ENCODE peak calls at places on chromosomes 12 and 14, in ten cellular contexts. X is breast epithelium; S is neural crest cell; E is CD4-positive, alpha-beta T cell; G is lower leg skin; H is HCT116; W is BE2C; C is B cell; Q is HFF-Myc; B is activated CD8-positive, alpha-beta T cell treated with anti-CD3 and anti-CD28 coated beads for 36 hours. L is an unnamed sample.

GRCh38 chr14:58865520-58866281 is 227.9 kb downstream of the DACT1 start:
- DNase-seq in X (no peak), S (no peak), E (no peak), G (no peak), H (no peak), W (no peak), C (no peak), Q (peak; percentile 81), B (no peak), L (no peak)

GRCh38 chr12:124677552-124678356 is 110.3 kb upstream of the NCOR2 start:
- DNase-seq in X (no peak), S (no peak), E (no peak), G (no peak), H (no peak), W (no peak), C (no peak), Q (no peak), B (no peak), L (no peak)

GRCh38 chr14:76929927-76930326 is 98.6 kb downstream of the IRF2BPL start:
- DNase-seq in X (no peak), S (no peak), E (peak; percentile 43), G (no peak), H (no peak), W (no peak), C (peak; percentile 50), Q (no peak), B (peak; percentile 76), L (no peak)

GRCh38 chr14:24332094-24332983 is 2.5 kb downstream of the ADCY4 start:
- DNase-seq in X (peak; percentile 77), S (peak; percentile 59), E (peak; percentile 85), G (no peak), H (no peak), W (peak; percentile 82), C (peak; percentile 91), Q (no peak), B (peak; percentile 93), L (no peak)

GRCh38 chr12:1760566-1761382 is 59.6 kb upstream of the LRTM2 start:
- DNase-seq in X (no peak), S (no peak), E (no peak), G (no peak), H (peak; percentile 68), W (no peak), C (no peak), Q (no peak), B (no peak), L (no peak)

GRCh38 chr12:65306603-65307501 is 28.4 kb downstream of the MSRB3 start:
- DNase-seq in X (no peak), S (peak; percentile 23), E (no peak), G (no peak), H (peak; percentile 91), W (peak; percentile 86), C (no peak), Q (no peak), B (peak; percentile 11), L (no peak)

GRCh38 chr14:98297567-98297966 is 974.4 kb downstream of the BCL11B start:
- DNase-seq in X (no peak), S (no peak), E (no peak), G (no peak), H (no peak), W (no peak), C (no peak), Q (no peak), B (no peak), L (no peak)

GRCh38 chr12:19014243-19014642 is 115.3 kb upstream of the PLEKHA5 start:
- DNase-seq in X (no peak), S (no peak), E (no peak), G (no peak), H (no peak), W (no peak), C (no peak), Q (no peak), B (no peak), L (no peak)

GRCh38 chr12:64273527-64274403 is 51.7 kb upstream of the KICS2 start:
- DNase-seq in X (no peak), S (peak; percentile 5), E (peak; percentile 2), G (no peak), H (peak; percentile 53), W (peak; percentile 27), C (no peak), Q (no peak), B (peak; percentile 34), L (no peak)

GRCh38 chr12:131794061-131794460 is 34.1 kb upstream of the MMP17 start:
- DNase-seq in X (no peak), S (no peak), E (no peak), G (no peak), H (no peak), W (no peak), C (no peak), Q (no peak), B (no peak), L (no peak)

GRCh38 chr14:21528381-21529348 is 2.5 kb upstream of the SALL2 start:
- DNase-seq in X (no peak), S (no peak), E (no peak), G (no peak), H (no peak), W (no peak), C (no peak), Q (no peak), B (no peak), L (no peak)

GRCh38 chr12:27548301-27549199 is 24.5 kb downstream of the PPFIBP1 start:
- DNase-seq in X (no peak), S (no peak), E (no peak), G (no peak), H (no peak), W (no peak), C (no peak), Q (no peak), B (no peak), L (no peak)

GRCh38 chr12:60101715-60102114 is 505.9 kb downstream of the SLC16A7 start:
- DNase-seq in X (no peak), S (no peak), E (no peak), G (no peak), H (no peak), W (no peak), C (no peak), Q (no peak), B (no peak), L (no peak)

GRCh38 chr12:60112063-60112462 is 516.2 kb downstream of the SLC16A7 start:
- DNase-seq in X (no peak), S (no peak), E (no peak), G (no peak), H (no peak), W (no peak), C (no peak), Q (no peak), B (no peak), L (no peak)

GRCh38 chr12:60100852-60101251 is 505.0 kb downstream of the SLC16A7 start:
- DNase-seq in X (no peak), S (no peak), E (no peak), G (no peak), H (no peak), W (no peak), C (no peak), Q (no peak), B (no peak), L (no peak)

GRCh38 chr12:60107992-60108391 is 512.2 kb downstream of the SLC16A7 start:
- DNase-seq in X (no peak), S (no peak), E (no peak), G (no peak), H (no peak), W (no peak), C (no peak), Q (no peak), B (no peak), L (no peak)

DNA sequence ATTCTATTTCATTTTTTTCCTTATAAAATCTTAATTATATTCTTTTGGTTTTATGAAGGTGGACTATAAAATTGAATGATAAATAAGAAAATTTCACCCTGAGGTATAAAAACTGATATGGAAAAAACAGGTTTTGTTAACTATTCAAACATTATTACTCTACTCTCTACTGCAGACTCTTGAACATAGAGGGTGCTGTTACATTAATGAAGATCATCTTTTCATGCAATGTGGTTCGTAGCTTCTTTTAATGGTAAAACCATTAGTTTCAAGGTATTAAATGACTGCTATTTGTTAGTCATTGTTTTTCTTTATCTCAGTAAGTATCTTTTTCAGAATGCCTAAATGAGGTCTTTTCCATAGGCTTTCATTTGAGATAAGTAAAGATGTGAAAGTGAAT is 510.4 kb downstream of the SLC16A7 start:
- DNase-seq in X (no peak), S (no peak), E (no peak), G (no peak), H (no peak), W (no peak), C (no peak), Q (peak; percentile 17), B (no peak), L (no peak)
- TF ChIP-seq CTCF in X (no peak), S (peak; percentile 42), E (no peak), G (no peak), H (peak; percentile 42), W (no peak), C (no peak), Q (no peak), B (no peak), L (peak; percentile 36)

GRCh38 chr12:13905795-13906194 is 75.6 kb downstream of the GRIN2B start:
- DNase-seq in X (no peak), S (no peak), E (no peak), G (no peak), H (no peak), W (no peak), C (no peak), Q (no peak), B (no peak), L (no peak)
- TF ChIP-seq CTCF in X (no peak), S (no peak), E (no peak), G (no peak), H (peak; percentile 29), W (no peak), C (no peak), Q (no peak), B (no peak), L (no peak)

GRCh38 chr12:80709811-80710726 is 2.6 kb downstream of the MYF6 start:
- DNase-seq in X (no peak), S (no peak), E (no peak), G (no peak), H (peak; percentile 4), W (no peak), C (no peak), Q (no peak), B (no peak), L (no peak)
- TF ChIP-seq CTCF in X (no peak), S (peak; percentile 55), E (no peak), G (no peak), H (peak; percentile 85), W (peak; percentile 75), C (no peak), Q (peak; percentile 49), B (peak; percentile 24), L (no peak)

DNA sequence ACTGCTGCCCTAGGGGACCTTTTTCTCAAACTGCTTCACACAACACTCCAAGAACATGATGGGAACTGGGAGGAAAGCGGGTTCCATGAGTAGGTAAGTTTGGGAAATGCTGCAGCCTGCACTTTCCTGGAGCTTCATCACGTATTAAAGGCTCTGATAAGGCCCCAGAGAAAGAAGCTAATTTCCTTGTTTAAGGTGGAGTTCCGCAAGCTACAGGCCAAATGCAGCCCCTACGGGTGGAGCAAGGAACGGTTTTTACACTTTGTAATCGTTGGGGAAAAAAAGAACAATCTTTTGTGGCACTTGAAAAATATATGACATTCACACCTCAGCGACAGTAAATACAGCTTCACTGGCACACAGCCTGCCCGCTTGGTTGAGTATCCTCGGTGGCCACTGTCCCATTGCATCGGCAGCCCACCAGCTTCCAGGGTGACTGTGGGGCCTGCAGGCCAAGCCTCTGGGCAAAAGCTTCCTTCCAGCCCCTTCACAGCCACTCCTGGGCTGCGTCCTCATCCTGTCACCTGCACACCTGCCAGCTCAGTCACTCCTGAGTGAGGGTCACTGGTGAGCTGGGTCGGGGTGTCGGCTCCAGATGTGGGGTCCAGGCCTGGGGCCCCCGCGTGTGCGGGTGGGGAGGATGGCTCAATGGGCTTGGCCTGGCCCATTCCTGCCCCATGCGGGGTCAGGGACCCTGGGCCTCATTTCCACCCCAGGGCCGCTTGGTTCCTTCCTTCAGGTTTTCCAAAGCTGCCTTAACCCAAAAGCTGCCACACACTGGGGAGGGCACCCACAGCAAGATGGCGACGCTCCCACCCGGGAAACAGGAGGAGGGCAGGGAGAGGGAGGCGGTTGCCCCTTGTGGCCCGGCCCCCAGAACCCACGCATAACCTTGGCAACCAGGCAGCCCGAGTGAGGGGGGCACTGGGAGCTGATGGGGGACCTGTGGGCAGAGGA is 2.4 kb downstream of the AMN start:
- DNase-seq in X (no peak), S (no peak), E (no peak), G (no peak), H (no peak), W (peak; percentile 5), C (no peak), Q (no peak), B (no peak), L (no peak)
- TF ChIP-seq CTCF in X (no peak), S (peak; percentile 38), E (no peak), G (no peak), H (peak; percentile 18), W (peak; percentile 23), C (no peak), Q (no peak), B (no peak), L (no peak)